ENCODE peak calls at places on chromosomes 16 and 17, in four cellular contexts. H is uterus, P is esophagus squamous epithelium, U is suprapubic skin. X is an unnamed sample. For H3K4me1, the result is how much of the 10 kb centered on the place peaks cover.

GRCh38 chr17:37300683-37301082 is 75.1 kb upstream of the C17orf78 start:
- DNase-seq in U (no peak), P (no peak), H (no peak), X (no peak)

GRCh38 chr16:87086575-87086974 is 230.6 kb downstream of the C16orf95 start:
- DNase-seq in P (no peak), H (no peak), U (no peak), X (no peak)

GRCh38 chr17:74569392-74570003 is 2.2 kb upstream of the CD300H start:
- DNase-seq in H (no peak), P (peak), U (no peak), X (no peak)

GRCh38 chr16:70691223-70692129 is 5.6 kb upstream of the MTSS2 start:
- DNase-seq in U (peak), P (no peak), H (peak), X (peak)

GRCh38 chr17:80861360-80861861 is 130.2 kb upstream of the CHMP6 start:
- DNase-seq in U (no peak), H (no peak), P (no peak), X (peak)

GRCh38 chr17:47714773-47715396 is 18.2 kb upstream of the TBX21 start:
- DNase-seq in P (no peak), H (no peak), U (no peak), X (no peak)

GRCh38 chr17:39541652-39542051 is 66.1 kb downstream of the NEUROD2 start:
- DNase-seq in H (no peak), U (no peak), P (no peak), X (no peak)

GRCh38 chr16:50282955-50283631 is 16.7 kb downstream of the ADCY7 start:
- DNase-seq in P (no peak), U (no peak), H (no peak), X (no peak)

GRCh38 chr16:74936902-74937560 is 47.9 kb downstream of the WDR59 start:
- DNase-seq in P (no peak), U (no peak), H (no peak), X (no peak)

GRCh38 chr16:83847371-83848225 is 39.8 kb downstream of the HSBP1 start:
- DNase-seq in U (no peak), H (no peak), P (no peak), X (no peak)

GRCh38 chr16:61332461-61332860 is 703.8 kb downstream of the CDH8 start:
- DNase-seq in P (no peak), H (no peak), U (no peak), X (no peak)

GRCh38 chr17:58317421-58318064 is 11.1 kb downstream of the TSPOAP1 start:
- DNase-seq in U (peak), H (peak), P (no peak), X (peak)

GRCh38 chr16:30376508-30376907 is 1.9 kb downstream of the MYL11 start:
- DNase-seq in P (no peak), U (peak), H (no peak), X (no peak)

GRCh38 chr17:15231851-15232516 is 33.1 kb downstream of the PMP22 start:
- DNase-seq in P (no peak), H (no peak), U (no peak), X (no peak)

GRCh38 chr16:48612621-48613020 is 2.6 kb upstream of the N4BP1 start:
- DNase-seq in P (no peak), H (no peak), U (no peak), X (no peak)

GRCh38 chr16:86683441-86684194 is 105.3 kb downstream of the FOXL1 start:
- DNase-seq in P (no peak), U (no peak), H (no peak), X (peak)

GRCh38 chr17:32875904-32876413 is 965 bp downstream of the MYO1D start:
- DNase-seq in U (no peak), P (no peak), H (no peak), X (no peak)

GRCh38 chr17:8005357-8005756 is 2.9 kb downstream of the GUCY2D start:
- DNase-seq in H (no peak), P (no peak), U (peak), X (peak)

GRCh38 chr16:50771366-50771765 is 29.5 kb downstream of the CYLD start:
- DNase-seq in P (no peak), H (no peak), U (no peak), X (no peak)

GRCh38 chr17:21285164-21286065 is 904 bp downstream of the MAP2K3 start:
- DNase-seq in P (no peak), U (peak), H (no peak), X (peak)

GRCh38 chr16:30351586-30352419 is 3.3 kb downstream of the CD2BP2 start:
- DNase-seq in U (peak), H (peak), P (no peak), X (peak)

GRCh38 chr16:58661199-58661830 is 23.3 kb downstream of the SLC38A7 start:
- DNase-seq in H (peak), P (no peak), U (no peak), X (no peak)

GRCh38 chr16:86476956-86477530 is 33.3 kb upstream of the FOXF1 start:
- DNase-seq in P (no peak), U (no peak), H (peak), X (no peak)

GRCh38 chr16:67327774-67328173 is 1.2 kb downstream of the LRRC36 start:
- DNase-seq in P (no peak), H (no peak), U (no peak), X (no peak)

GRCh38 chr17:47279062-47279801 is 25.6 kb downstream of the ITGB3 start:
- DNase-seq in P (no peak), U (no peak), H (peak), X (peak)

GRCh38 chr16:856101-856500 is 55.6 kb upstream of the GNG13 start:
- DNase-seq in P (no peak), H (no peak), U (no peak), X (no peak)

GRCh38 chr16:27408012-27408601 is 6.1 kb downstream of the IL21R start:
- DNase-seq in U (no peak), P (no peak), H (no peak), X (no peak)

GRCh38 chr17:72657467-72658317 is 434.8 kb downstream of the SLC39A11 start:
- DNase-seq in H (no peak), U (no peak), P (no peak), X (no peak)

GRCh38 chr16:85767569-85767968 is 16.7 kb upstream of the C16orf74 start:
- DNase-seq in U (no peak), P (no peak), H (no peak), X (no peak)

GRCh38 chr17:21081967-21082366 is 39.2 kb upstream of the USP22 start:
- DNase-seq in P (no peak), H (no peak), U (no peak), X (no peak)

DNA sequence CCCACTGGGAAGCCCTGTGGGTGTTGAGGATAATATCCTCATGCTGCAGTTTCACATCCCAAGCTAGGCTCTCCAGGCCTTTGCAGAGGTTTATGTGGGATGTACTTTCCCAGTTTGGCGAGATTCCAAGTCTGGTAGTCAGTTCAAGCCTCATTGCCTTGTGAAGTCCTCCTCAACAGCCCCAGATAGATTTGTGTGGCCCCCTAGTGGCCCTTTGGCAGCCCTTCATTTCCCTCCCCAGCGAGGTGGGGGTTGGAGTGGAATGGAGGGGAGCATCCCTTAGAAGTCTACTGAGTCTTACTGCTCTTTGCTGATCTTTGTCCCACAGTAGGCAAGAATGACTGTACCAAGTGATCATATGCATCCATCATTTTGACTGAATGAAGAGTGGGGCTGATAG is 137.9 kb downstream of the CDH11 start:
- DNase-seq in U (no peak), H (peak), P (no peak), X (no peak)
- TF ChIP-seq CTCF in U (peak), H (peak), P (no peak), X (no peak)

DNA sequence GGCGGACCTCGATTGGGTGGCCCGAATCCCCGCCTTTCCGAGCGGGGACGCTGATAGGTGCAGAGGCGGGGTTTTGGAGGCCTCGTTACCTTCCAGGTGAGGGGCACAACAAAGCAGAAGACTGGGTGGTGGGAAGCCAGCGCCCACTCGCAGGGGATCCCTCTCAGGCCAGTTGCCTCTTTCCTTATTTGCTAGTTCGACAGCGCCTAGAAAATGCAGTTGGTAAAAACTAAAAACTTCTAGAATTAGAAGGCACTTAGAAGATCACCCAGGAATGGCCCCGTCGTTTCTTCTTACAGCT is 747 bp downstream of the KAT7 start:
- DNase-seq in P (no peak), U (no peak), H (no peak), X (no peak)
- H3K4me1 ChIP-seq in P (half or more), U (under half), H (under half), X (under half)

DNA sequence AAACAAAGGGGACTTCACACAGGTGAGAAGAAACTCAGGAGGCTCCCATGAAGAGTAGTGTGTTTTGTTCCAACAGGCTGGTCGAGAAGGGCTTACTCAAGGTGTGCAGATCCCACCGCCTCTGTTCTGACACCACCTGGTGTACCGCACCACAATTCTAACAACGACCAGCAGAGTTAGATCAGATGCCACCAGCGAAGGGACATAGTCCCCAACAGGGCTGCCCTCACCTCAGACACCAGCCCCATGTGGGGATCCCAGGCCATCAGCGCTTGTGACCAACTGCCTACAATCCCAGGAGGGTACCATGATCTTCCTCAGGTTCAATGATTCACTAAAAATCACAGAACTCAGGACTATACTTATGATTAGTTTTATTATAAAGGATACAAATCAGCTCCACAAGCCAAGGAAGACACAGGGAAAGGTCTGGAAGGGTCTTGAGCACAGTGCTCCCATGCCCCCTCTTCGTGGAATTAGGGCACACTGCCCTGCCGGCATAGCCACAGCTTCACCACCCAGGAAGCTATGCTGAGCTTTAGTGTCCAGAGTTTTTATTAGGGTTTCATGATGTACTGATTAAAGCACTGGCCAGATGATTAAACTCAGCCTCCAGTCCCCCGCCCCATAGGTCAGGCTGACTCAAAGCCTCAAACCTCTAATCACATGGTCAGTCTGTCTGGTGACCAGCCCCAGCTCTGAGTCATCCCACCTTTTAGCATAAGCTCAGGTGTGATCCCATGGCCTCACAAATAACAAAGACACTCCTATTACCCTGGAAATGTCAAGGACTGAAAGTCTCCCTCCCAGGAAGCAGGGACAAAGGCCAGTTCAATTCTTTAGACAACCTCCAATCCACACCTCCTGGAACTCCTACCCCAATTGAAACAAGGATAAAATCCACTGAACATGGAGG is 26.0 kb downstream of the TRIM25 start:
- DNase-seq in U (no peak), H (no peak), P (no peak), X (no peak)
- TF ChIP-seq POLR2A in U (no peak), H (no peak), P (no peak), X (no peak)

GRCh38 chr17:30000001-30000754 is 58.7 kb downstream of the EFCAB5 start:
- DNase-seq in H (no peak), U (no peak), P (no peak), X (no peak)
- TF ChIP-seq CTCF in H (no peak), U (no peak), P (no peak), X (no peak)

GRCh38 chr17:30379303-30380105 is 777 bp downstream of the CPD start:
- DNase-seq in P (no peak), H (no peak), U (peak), X (peak)
- H3K4me1 ChIP-seq in P (half or more), H (under half), U (under half), X (under half)

DNA sequence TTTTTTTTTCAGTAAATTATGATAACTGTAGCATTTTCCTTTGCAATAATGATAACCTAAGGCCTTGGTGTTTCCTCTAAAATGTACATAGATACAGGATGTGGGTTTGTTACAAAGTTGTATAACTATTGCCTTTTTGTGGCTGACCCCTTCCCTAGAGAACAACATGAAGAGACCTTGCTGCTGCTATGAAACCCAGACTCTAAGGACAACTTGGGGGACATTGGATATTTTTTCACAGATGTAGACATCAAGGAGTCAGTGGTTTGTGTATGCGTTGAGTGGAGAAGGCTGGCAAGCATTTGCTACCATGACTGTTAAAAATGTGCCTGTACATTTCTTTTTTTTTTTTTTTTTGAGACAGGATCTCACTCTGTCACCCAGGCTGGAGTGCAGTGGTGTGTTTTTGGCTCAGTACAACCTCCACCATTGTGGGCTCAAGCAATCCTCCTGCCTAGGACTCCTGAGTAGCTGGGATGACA is 12.3 kb downstream of the HMOX2 start:
- DNase-seq in H (no peak), U (no peak), P (no peak), X (no peak)
- TF ChIP-seq POLR2A in H (no peak), U (no peak), P (no peak), X (no peak)

DNA sequence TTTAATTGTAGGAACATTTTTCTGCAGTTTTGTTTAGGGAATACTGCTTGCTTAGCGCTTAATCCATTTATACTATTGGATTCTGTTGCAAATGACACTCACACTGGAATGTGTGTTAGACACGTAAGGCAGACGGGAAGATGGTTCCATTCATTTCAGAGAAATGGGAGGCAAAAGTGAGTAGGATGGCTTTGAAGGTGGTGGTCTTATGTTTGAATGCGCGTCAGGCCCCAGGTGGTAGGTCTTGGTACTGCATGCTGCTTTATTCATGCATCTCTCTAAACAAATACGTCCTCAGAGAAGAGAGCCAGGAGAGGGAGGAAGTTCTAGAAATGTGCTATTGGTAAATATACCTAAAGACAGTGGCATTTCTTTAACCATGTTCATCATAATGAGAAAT is 997.6 kb upstream of the RBFOX1 start:
- DNase-seq in U (no peak), P (no peak), H (no peak), X (no peak)
- TF ChIP-seq CTCF in U (peak), P (no peak), H (no peak), X (peak)